ENCODE peak calls at places on chromosomes 4 and X, in eight cellular contexts. One of them, this sample, is unnamed.

GRCh38 chr4:21290562-21290961 is 590.3 kb downstream of the PACRGL start:
- DNase-seq in effector CD4-positive, alpha-beta T cell: no peak
- DNase-seq in hippocampal formation: no peak
- DNase-seq in left cardiac atrium: no peak
- DNase-seq in lower lobe of right lung: no peak
- DNase-seq in PC-3: no peak
- DNase-seq in islet precursor cell: no peak
- DNase-seq in GM03348: no peak
- DNase-seq in this sample: no peak

GRCh38 chr4:84913176-84913575 is 53.3 kb downstream of the WDFY3 start:
- DNase-seq in effector CD4-positive, alpha-beta T cell: no peak
- DNase-seq in hippocampal formation: no peak
- DNase-seq in left cardiac atrium: no peak
- DNase-seq in lower lobe of right lung: no peak
- DNase-seq in PC-3: no peak
- DNase-seq in islet precursor cell: no peak
- DNase-seq in GM03348: no peak
- DNase-seq in this sample: no peak

GRCh38 chrX:118807151-118808017 is 16.2 kb upstream of the ZCCHC12 start:
- DNase-seq in effector CD4-positive, alpha-beta T cell: peak
- DNase-seq in hippocampal formation: peak
- DNase-seq in left cardiac atrium: no peak
- DNase-seq in lower lobe of right lung: no peak
- DNase-seq in PC-3: peak
- DNase-seq in islet precursor cell: peak
- DNase-seq in GM03348: peak
- DNase-seq in this sample: no peak

GRCh38 chr4:168840988-168841681 is 168.9 kb downstream of the CBR4 start:
- DNase-seq in effector CD4-positive, alpha-beta T cell: no peak
- DNase-seq in hippocampal formation: peak
- DNase-seq in left cardiac atrium: peak
- DNase-seq in lower lobe of right lung: no peak
- DNase-seq in PC-3: no peak
- DNase-seq in islet precursor cell: no peak
- DNase-seq in GM03348: no peak
- DNase-seq in this sample: no peak

GRCh38 chr4:153393397-153393796 is 48.9 kb downstream of the MND1 start:
- DNase-seq in effector CD4-positive, alpha-beta T cell: no peak
- DNase-seq in hippocampal formation: no peak
- DNase-seq in left cardiac atrium: peak
- DNase-seq in lower lobe of right lung: peak
- DNase-seq in PC-3: peak
- DNase-seq in islet precursor cell: no peak
- DNase-seq in GM03348: peak
- DNase-seq in this sample: no peak

GRCh38 chr4:189659302-189659701 is 281.4 kb upstream of the FRG1 start:
- DNase-seq in effector CD4-positive, alpha-beta T cell: no peak
- DNase-seq in hippocampal formation: no peak
- DNase-seq in left cardiac atrium: no peak
- DNase-seq in lower lobe of right lung: no peak
- DNase-seq in PC-3: no peak
- DNase-seq in islet precursor cell: no peak
- DNase-seq in GM03348: no peak
- DNase-seq in this sample: no peak

GRCh38 chrX:78075787-78076389 is 28.2 kb upstream of the PGK1 start:
- DNase-seq in effector CD4-positive, alpha-beta T cell: no peak
- DNase-seq in hippocampal formation: no peak
- DNase-seq in left cardiac atrium: no peak
- DNase-seq in lower lobe of right lung: no peak
- DNase-seq in PC-3: peak
- DNase-seq in islet precursor cell: no peak
- DNase-seq in GM03348: no peak
- DNase-seq in this sample: no peak

GRCh38 chrX:21770631-21771321 is 12.9 kb upstream of the SMPX start:
- DNase-seq in effector CD4-positive, alpha-beta T cell: no peak
- DNase-seq in hippocampal formation: no peak
- DNase-seq in left cardiac atrium: no peak
- DNase-seq in lower lobe of right lung: no peak
- DNase-seq in PC-3: peak
- DNase-seq in islet precursor cell: peak
- DNase-seq in GM03348: no peak
- DNase-seq in this sample: no peak

GRCh38 chr4:113222431-113222979 is 173.1 kb downstream of the ANK2 start:
- DNase-seq in effector CD4-positive, alpha-beta T cell: no peak
- DNase-seq in hippocampal formation: no peak
- DNase-seq in left cardiac atrium: no peak
- DNase-seq in lower lobe of right lung: no peak
- DNase-seq in PC-3: peak
- DNase-seq in islet precursor cell: no peak
- DNase-seq in GM03348: peak
- DNase-seq in this sample: no peak

GRCh38 chr4:170497105-170497504 is 407.3 kb upstream of the AADAT start:
- DNase-seq in effector CD4-positive, alpha-beta T cell: no peak
- DNase-seq in hippocampal formation: peak
- DNase-seq in left cardiac atrium: no peak
- DNase-seq in lower lobe of right lung: no peak
- DNase-seq in PC-3: peak
- DNase-seq in islet precursor cell: no peak
- DNase-seq in GM03348: peak
- DNase-seq in this sample: no peak

GRCh38 chrX:134737061-134737460 is 78.8 kb upstream of the PLAC1 start:
- DNase-seq in effector CD4-positive, alpha-beta T cell: no peak
- DNase-seq in hippocampal formation: no peak
- DNase-seq in left cardiac atrium: no peak
- DNase-seq in lower lobe of right lung: no peak
- DNase-seq in PC-3: no peak
- DNase-seq in islet precursor cell: no peak
- DNase-seq in GM03348: peak
- DNase-seq in this sample: no peak

GRCh38 chr4:153773236-153773690 is 13.4 kb upstream of the RNF175 start:
- DNase-seq in effector CD4-positive, alpha-beta T cell: no peak
- DNase-seq in hippocampal formation: no peak
- DNase-seq in left cardiac atrium: no peak
- DNase-seq in lower lobe of right lung: no peak
- DNase-seq in PC-3: peak
- DNase-seq in islet precursor cell: no peak
- DNase-seq in GM03348: no peak
- DNase-seq in this sample: no peak

GRCh38 chr4:82948647-82949204 is 48.2 kb downstream of the THAP9 start:
- DNase-seq in effector CD4-positive, alpha-beta T cell: no peak
- DNase-seq in hippocampal formation: no peak
- DNase-seq in left cardiac atrium: no peak
- DNase-seq in lower lobe of right lung: no peak
- DNase-seq in PC-3: peak
- DNase-seq in islet precursor cell: no peak
- DNase-seq in GM03348: no peak
- DNase-seq in this sample: no peak

GRCh38 chr4:91422011-91422410 is 881.8 kb upstream of the GRID2 start:
- DNase-seq in effector CD4-positive, alpha-beta T cell: no peak
- DNase-seq in hippocampal formation: no peak
- DNase-seq in left cardiac atrium: no peak
- DNase-seq in lower lobe of right lung: no peak
- DNase-seq in PC-3: no peak
- DNase-seq in islet precursor cell: no peak
- DNase-seq in GM03348: no peak
- DNase-seq in this sample: no peak

GRCh38 chr4:122602277-122603142 is 18.4 kb downstream of the IL21 start:
- DNase-seq in effector CD4-positive, alpha-beta T cell: no peak
- DNase-seq in hippocampal formation: no peak
- DNase-seq in left cardiac atrium: no peak
- DNase-seq in lower lobe of right lung: no peak
- DNase-seq in PC-3: peak
- DNase-seq in islet precursor cell: no peak
- DNase-seq in GM03348: peak
- DNase-seq in this sample: no peak

GRCh38 chr4:182291597-182291996 is 48.4 kb downstream of the TENM3 start:
- DNase-seq in effector CD4-positive, alpha-beta T cell: no peak
- DNase-seq in hippocampal formation: no peak
- DNase-seq in left cardiac atrium: no peak
- DNase-seq in lower lobe of right lung: no peak
- DNase-seq in PC-3: no peak
- DNase-seq in islet precursor cell: no peak
- DNase-seq in GM03348: no peak
- DNase-seq in this sample: no peak

GRCh38 chr4:173855015-173855414 is 325.0 kb upstream of the HAND2 start:
- DNase-seq in effector CD4-positive, alpha-beta T cell: no peak
- DNase-seq in hippocampal formation: no peak
- DNase-seq in left cardiac atrium: no peak
- DNase-seq in lower lobe of right lung: no peak
- DNase-seq in PC-3: no peak
- DNase-seq in islet precursor cell: no peak
- DNase-seq in GM03348: no peak
- DNase-seq in this sample: no peak

GRCh38 chr4:138311771-138312535 is 69.8 kb upstream of the SLC7A11 start:
- DNase-seq in effector CD4-positive, alpha-beta T cell: no peak
- DNase-seq in hippocampal formation: no peak
- DNase-seq in left cardiac atrium: no peak
- DNase-seq in lower lobe of right lung: no peak
- DNase-seq in PC-3: no peak
- DNase-seq in islet precursor cell: no peak
- DNase-seq in GM03348: peak
- DNase-seq in this sample: no peak

GRCh38 chr4:41095973-41096372 is 118.4 kb downstream of the APBB2 start:
- DNase-seq in effector CD4-positive, alpha-beta T cell: no peak
- DNase-seq in hippocampal formation: no peak
- DNase-seq in left cardiac atrium: no peak
- DNase-seq in lower lobe of right lung: no peak
- DNase-seq in PC-3: no peak
- DNase-seq in islet precursor cell: peak
- DNase-seq in GM03348: peak
- DNase-seq in this sample: no peak

GRCh38 chr4:139814285-139815015 is 148.8 kb downstream of the MGST2 start:
- DNase-seq in effector CD4-positive, alpha-beta T cell: no peak
- DNase-seq in hippocampal formation: no peak
- DNase-seq in left cardiac atrium: peak
- DNase-seq in lower lobe of right lung: no peak
- DNase-seq in PC-3: no peak
- DNase-seq in islet precursor cell: no peak
- DNase-seq in GM03348: peak
- DNase-seq in this sample: no peak

GRCh38 chrX:21132686-21133393 is 241.4 kb upstream of the CNKSR2 start:
- DNase-seq in effector CD4-positive, alpha-beta T cell: no peak
- DNase-seq in hippocampal formation: no peak
- DNase-seq in left cardiac atrium: no peak
- DNase-seq in lower lobe of right lung: no peak
- DNase-seq in PC-3: no peak
- DNase-seq in islet precursor cell: no peak
- DNase-seq in GM03348: no peak
- DNase-seq in this sample: no peak

GRCh38 chr4:85113706-85114105 is 147.2 kb upstream of the WDFY3 start:
- DNase-seq in effector CD4-positive, alpha-beta T cell: no peak
- DNase-seq in hippocampal formation: no peak
- DNase-seq in left cardiac atrium: no peak
- DNase-seq in lower lobe of right lung: no peak
- DNase-seq in PC-3: no peak
- DNase-seq in islet precursor cell: no peak
- DNase-seq in GM03348: no peak
- DNase-seq in this sample: no peak

GRCh38 chrX:31279359-31279758 is 207.5 kb upstream of the FTHL17 start:
- DNase-seq in effector CD4-positive, alpha-beta T cell: no peak
- DNase-seq in hippocampal formation: no peak
- DNase-seq in left cardiac atrium: no peak
- DNase-seq in lower lobe of right lung: no peak
- DNase-seq in PC-3: peak
- DNase-seq in islet precursor cell: peak
- DNase-seq in GM03348: peak
- DNase-seq in this sample: no peak

GRCh38 chrX:113384628-113385027 is 544.0 kb upstream of the AMOT start:
- DNase-seq in effector CD4-positive, alpha-beta T cell: no peak
- DNase-seq in hippocampal formation: peak
- DNase-seq in left cardiac atrium: no peak
- DNase-seq in lower lobe of right lung: no peak
- DNase-seq in PC-3: peak
- DNase-seq in islet precursor cell: no peak
- DNase-seq in GM03348: peak
- DNase-seq in this sample: no peak

GRCh38 chrX:154098551-154098950 is 1.0 kb upstream of the MECP2 start:
- DNase-seq in effector CD4-positive, alpha-beta T cell: no peak
- DNase-seq in hippocampal formation: no peak
- DNase-seq in left cardiac atrium: no peak
- DNase-seq in lower lobe of right lung: no peak
- DNase-seq in PC-3: no peak
- DNase-seq in islet precursor cell: no peak
- DNase-seq in GM03348: no peak
- DNase-seq in this sample: no peak

GRCh38 chr4:94416981-94417380 is 34.8 kb upstream of the PDLIM5 start:
- DNase-seq in effector CD4-positive, alpha-beta T cell: no peak
- DNase-seq in hippocampal formation: no peak
- DNase-seq in left cardiac atrium: no peak
- DNase-seq in lower lobe of right lung: no peak
- DNase-seq in PC-3: no peak
- DNase-seq in islet precursor cell: no peak
- DNase-seq in GM03348: no peak
- DNase-seq in this sample: no peak

This sample was measured in T-helper 22 cell.